ENCODE peak calls at places on chromosome 10, in ten cellular contexts. E is heart right ventricle, T is fibroblast of pulmonary artery, W is uterus, Y is MM.1S, J is mammary epithelial cell, X is WTC11, K is cardiac fibroblast, Q is AG10803, O is HCT116. C is an unnamed sample.

GRCh38 chr10:65017523-65017922 is 1496.3 kb downstream of the REEP3 start:
- DNase-seq in O (no peak), T (no peak), X (no peak), Q (no peak), Y (no peak), E (no peak), K (no peak), J (no peak), W (no peak), C (no peak)

GRCh38 chr10:30911303-30911863 is 120.3 kb downstream of the ZNF438 start:
- DNase-seq in J (no peak), T (no peak), Q (peak; percentile 10), K (no peak), X (no peak), O (no peak), E (no peak), Y (peak; percentile 37), W (no peak), C (no peak)

GRCh38 chr10:52491246-52492000 is 177.3 kb downstream of the DKK1 start:
- DNase-seq in J (peak; percentile 17), W (no peak), Y (no peak), E (no peak), X (no peak), O (no peak), T (peak; percentile 33), K (peak; percentile 72), Q (peak; percentile 59), C (no peak)

GRCh38 chr10:119189811-119190282 is 11.2 kb upstream of the PRDX3 start:
- DNase-seq in W (no peak), T (peak; percentile 86), X (no peak), E (no peak), Q (no peak), K (peak; percentile 65), Y (peak; percentile 50), O (no peak), J (peak; percentile 37), C (no peak)

GRCh38 chr10:107437921-107438320 is 273.4 kb upstream of the SORCS1 start:
- DNase-seq in W (no peak), Q (no peak), E (no peak), O (no peak), T (no peak), J (no peak), X (no peak), K (no peak), Y (no peak), C (no peak)

GRCh38 chr10:101065479-101066145 is 3.8 kb downstream of the KAZALD1 start:
- DNase-seq in T (no peak), O (no peak), W (no peak), E (no peak), K (no peak), X (no peak), J (no peak), Y (no peak), Q (peak; percentile 69), C (no peak)

GRCh38 chr10:110793887-110794286 is 77.8 kb upstream of the PDCD4 start:
- DNase-seq in Q (no peak), K (no peak), W (no peak), Y (no peak), E (no peak), J (no peak), T (no peak), X (no peak), O (no peak), C (no peak)

GRCh38 chr10:7285545-7286322 is 125.1 kb downstream of the SFMBT2 start:
- DNase-seq in X (no peak), Q (no peak), O (no peak), J (no peak), W (no peak), T (no peak), K (no peak), E (no peak), Y (no peak), C (no peak)

GRCh38 chr10:122649903-122650302 is 49.7 kb downstream of the C10orf120 start:
- DNase-seq in O (no peak), J (no peak), W (no peak), K (no peak), Y (no peak), E (no peak), T (no peak), Q (no peak), X (no peak), C (no peak)

GRCh38 chr10:124223001-124223710 is 129.8 kb upstream of the CHST15 start:
- DNase-seq in W (no peak), T (no peak), X (no peak), Y (no peak), J (no peak), Q (no peak), O (no peak), E (no peak), K (no peak), C (no peak)

GRCh38 chr10:47403401-47404318 is 19.6 kb upstream of the ZNF488 start:
- DNase-seq in W (no peak), Q (peak; percentile 25), O (no peak), J (no peak), K (no peak), T (peak; percentile 39), E (no peak), Y (no peak), X (no peak), C (no peak)

GRCh38 chr10:69614130-69614529 is 15.9 kb upstream of the FAM241B start:
- DNase-seq in Y (no peak), X (no peak), K (no peak), J (no peak), E (no peak), T (no peak), O (no peak), Q (no peak), W (no peak), C (no peak)

GRCh38 chr10:84540022-84540616 is 211.7 kb downstream of the CCSER2 start:
- DNase-seq in Q (peak; percentile 91), E (no peak), T (peak; percentile 71), Y (no peak), O (no peak), K (peak; percentile 93), X (no peak), J (peak; percentile 62), W (no peak), C (no peak)

GRCh38 chr10:70052462-70053211 is at the start of gene MACROH2A2:
- DNase-seq in E (peak; percentile 54), O (peak; percentile 47), X (peak; percentile 77), Y (no peak), K (peak; percentile 67), J (peak; percentile 72), Q (peak; percentile 59), T (peak; percentile 64), W (peak; percentile 62), C (no peak)

GRCh38 chr10:11017575-11018425 is at the start of gene CELF2:
- DNase-seq in W (peak; percentile 49), Q (no peak), J (no peak), T (no peak), K (peak; percentile 10), Y (peak; percentile 91), X (peak; percentile 84), O (no peak), E (peak; percentile 77), C (peak; percentile 68)

GRCh38 chr10:88209837-88210552 is 346.6 kb downstream of the PTEN start:
- DNase-seq in X (no peak), O (no peak), K (peak; percentile 31), T (no peak), E (no peak), Q (peak; percentile 59), W (no peak), Y (no peak), J (peak; percentile 35), C (no peak)

GRCh38 chr10:46323176-46323575 is 36.4 kb downstream of the ANTXRL start:
- DNase-seq in E (no peak), X (no peak), Q (no peak), K (peak; percentile 13), T (no peak), J (no peak), Y (no peak), O (no peak), W (no peak), C (no peak)

GRCh38 chr10:19756919-19757318 is 59.3 kb upstream of the PLXDC2 start:
- DNase-seq in Y (no peak), W (no peak), J (no peak), Q (no peak), E (no peak), O (no peak), T (no peak), X (no peak), K (no peak), C (no peak)

GRCh38 chr10:123038782-123039631 is 30.2 kb downstream of the ACADSB start:
- DNase-seq in K (no peak), O (no peak), W (no peak), Y (no peak), T (no peak), J (no peak), Q (no peak), E (no peak), X (no peak), C (no peak)

GRCh38 chr10:93261089-93261488 is 187.4 kb downstream of the CYP26A1 start:
- DNase-seq in J (no peak), Y (no peak), O (no peak), K (no peak), Q (no peak), X (no peak), E (no peak), W (no peak), T (no peak), C (no peak)
- TF ChIP-seq CTCF in J (no peak), Y (no peak), O (no peak), K (no peak), Q (no peak), X (no peak), E (no peak), W (no peak), T (no peak), C (no peak)

GRCh38 chr10:132452216-132452650 is 55.2 kb downstream of the PWWP2B start:
- DNase-seq in W (no peak), Y (no peak), E (peak; percentile 35), T (no peak), X (no peak), J (no peak), Q (no peak), O (no peak), K (no peak), C (no peak)
- TF ChIP-seq CTCF in W (no peak), Y (no peak), E (peak; percentile 34), T (no peak), X (no peak), J (peak; percentile 28), Q (peak; percentile 16), O (peak; percentile 77), K (no peak), C (no peak)

GRCh38 chr10:115968236-115968635 is 304.8 kb downstream of the GFRA1 start:
- DNase-seq in E (no peak), Q (no peak), X (no peak), W (no peak), K (no peak), J (no peak), T (no peak), Y (no peak), O (no peak), C (no peak)
- TF ChIP-seq CTCF in E (no peak), Q (no peak), X (no peak), W (no peak), K (no peak), J (no peak), T (no peak), Y (no peak), O (no peak), C (no peak)

GRCh38 chr10:51389415-51390342 is 309.7 kb downstream of the CSTF2T start:
- DNase-seq in W (no peak), O (peak; percentile 16), K (peak; percentile 91), T (peak; percentile 97), Y (peak; percentile 37), J (peak; percentile 15), E (peak; percentile 18), X (peak; percentile 75), Q (peak; percentile 100), C (peak; percentile 43)
- TF ChIP-seq CTCF in W (peak; percentile 32), O (peak; percentile 57), K (peak; percentile 87), T (peak; percentile 88), Y (peak; percentile 88), J (peak; percentile 91), E (peak; percentile 86), X (peak; percentile 92), Q (peak; percentile 62), C (peak; percentile 85)

GRCh38 chr10:43000651-43001426 is 76.0 kb upstream of the RET start:
- DNase-seq in Q (no peak), W (no peak), T (no peak), E (no peak), X (peak; percentile 5), J (no peak), K (no peak), O (no peak), Y (no peak), C (peak; percentile 9)
- TF ChIP-seq CTCF in Q (no peak), W (no peak), T (no peak), E (no peak), X (no peak), J (no peak), K (no peak), O (no peak), Y (no peak), C (no peak)

C was measured in GM10248.